ENCODE peak calls at places on chromosomes 1 and 21, in ten cellular contexts. G, U, V, A, X, W, C, Q, K and H are unnamed samples.

GRCh38 chr1:230800891-230801290 is 53.7 kb downstream of the CAPN9 start:
- DNase-seq in G (no peak), U (no peak), V (no peak), A (no peak), X (no peak), W (no peak), C (no peak), Q (no peak), K (peak; percentile 22), H (no peak)

GRCh38 chr1:110087812-110088738 is 17.6 kb upstream of the ALX3 start:
- DNase-seq in G (no peak), U (no peak), V (peak; percentile 71), A (peak; percentile 45), X (peak; percentile 49), W (peak; percentile 54), C (peak; percentile 52), Q (peak; percentile 27), K (no peak), H (no peak)

GRCh38 chr1:111604931-111605330 is 14.7 kb upstream of the RAP1A start:
- DNase-seq in G (no peak), U (no peak), V (no peak), A (no peak), X (no peak), W (peak; percentile 61), C (no peak), Q (no peak), K (no peak), H (no peak)

GRCh38 chr1:7178741-7179140 is 393.5 kb downstream of the CAMTA1 start:
- DNase-seq in G (no peak), U (no peak), V (no peak), A (no peak), X (no peak), W (no peak), C (no peak), Q (no peak), K (no peak), H (no peak)

GRCh38 chr1:50968884-50969610 is 998 bp upstream of the CDKN2C start:
- DNase-seq in G (peak; percentile 79), U (no peak), V (peak; percentile 40), A (no peak), X (peak; percentile 56), W (peak; percentile 11), C (peak; percentile 47), Q (peak; percentile 40), K (no peak), H (no peak)

GRCh38 chr1:84379128-84379527 is 19.2 kb upstream of the DNASE2B start:
- DNase-seq in G (no peak), U (peak; percentile 39), V (no peak), A (no peak), X (no peak), W (peak; percentile 85), C (no peak), Q (no peak), K (no peak), H (no peak)

GRCh38 chr1:13860023-13860422 is 160.0 kb downstream of the PRDM2 start:
- DNase-seq in G (no peak), U (no peak), V (no peak), A (no peak), X (no peak), W (no peak), C (no peak), Q (no peak), K (no peak), H (no peak)

GRCh38 chr21:26949830-26950229 is 17.1 kb downstream of the ADAMTS5 start:
- DNase-seq in G (no peak), U (no peak), V (no peak), A (no peak), X (no peak), W (no peak), C (no peak), Q (no peak), K (no peak), H (no peak)

GRCh38 chr1:34984435-34985062 is 598 bp downstream of the TMEM35B start:
- DNase-seq in G (no peak), U (no peak), V (peak; percentile 50), A (no peak), X (peak; percentile 59), W (peak; percentile 49), C (no peak), Q (no peak), K (no peak), H (no peak)

GRCh38 chr1:224637510-224637909 is 21.4 kb downstream of the CNIH3 start:
- DNase-seq in G (no peak), U (peak; percentile 63), V (no peak), A (no peak), X (no peak), W (peak; percentile 82), C (no peak), Q (no peak), K (no peak), H (no peak)

GRCh38 chr1:22341791-22342605 is 109.7 kb upstream of the ZBTB40 start:
- DNase-seq in G (no peak), U (peak; percentile 6), V (peak; percentile 45), A (peak; percentile 24), X (no peak), W (peak; percentile 27), C (no peak), Q (no peak), K (no peak), H (no peak)

GRCh38 chr1:6075747-6076146 is 30.1 kb downstream of the KCNAB2 start:
- DNase-seq in G (no peak), U (no peak), V (peak; percentile 21), A (no peak), X (no peak), W (peak; percentile 6), C (no peak), Q (no peak), K (no peak), H (no peak)

GRCh38 chr1:202664083-202664482 is 46.2 kb downstream of the SYT2 start:
- DNase-seq in G (no peak), U (no peak), V (no peak), A (no peak), X (no peak), W (peak; percentile 27), C (no peak), Q (no peak), K (no peak), H (no peak)

GRCh38 chr1:112465122-112465521 is 43.6 kb upstream of the WNT2B start:
- DNase-seq in G (no peak), U (no peak), V (no peak), A (no peak), X (no peak), W (peak; percentile 56), C (no peak), Q (no peak), K (no peak), H (no peak)

GRCh38 chr21:29095203-29095602 is 21.8 kb upstream of the CCT8 start:
- DNase-seq in G (no peak), U (no peak), V (no peak), A (no peak), X (no peak), W (no peak), C (no peak), Q (no peak), K (no peak), H (no peak)

GRCh38 chr1:27755286-27755685 is 17.7 kb upstream of the STX12 start:
- DNase-seq in G (no peak), U (no peak), V (no peak), A (no peak), X (no peak), W (no peak), C (no peak), Q (no peak), K (no peak), H (no peak)

GRCh38 chr1:99279525-99279924 is 15.2 kb downstream of the PLPPR4 start:
- DNase-seq in G (no peak), U (no peak), V (peak; percentile 86), A (no peak), X (no peak), W (no peak), C (no peak), Q (no peak), K (no peak), H (no peak)

GRCh38 chr1:93108335-93108734 is 29.3 kb downstream of the MTF2 start:
- DNase-seq in G (no peak), U (no peak), V (no peak), A (no peak), X (no peak), W (no peak), C (no peak), Q (no peak), K (no peak), H (no peak)

GRCh38 chr1:11746092-11746491 is 10.2 kb downstream of the AGTRAP start:
- DNase-seq in G (no peak), U (no peak), V (no peak), A (no peak), X (no peak), W (peak; percentile 56), C (no peak), Q (no peak), K (no peak), H (no peak)

GRCh38 chr1:247277211-247277610 is 21.3 kb downstream of the VN1R5 start:
- DNase-seq in G (no peak), U (no peak), V (no peak), A (no peak), X (no peak), W (no peak), C (no peak), Q (no peak), K (no peak), H (no peak)

GRCh38 chr21:45156459-45156858 is 82.1 kb downstream of the ADARB1 start:
- DNase-seq in G (no peak), U (no peak), V (no peak), A (no peak), X (no peak), W (no peak), C (no peak), Q (no peak), K (no peak), H (no peak)

GRCh38 chr1:24540906-24541710 is 14.8 kb upstream of the NCMAP start:
- DNase-seq in G (no peak), U (peak; percentile 48), V (no peak), A (no peak), X (no peak), W (peak; percentile 72), C (no peak), Q (no peak), K (no peak), H (no peak)

GRCh38 chr1:161962094-161962887 is 61.4 kb downstream of the OLFML2B start:
- DNase-seq in G (peak; percentile 44), U (no peak), V (peak; percentile 74), A (peak; percentile 75), X (no peak), W (peak; percentile 83), C (no peak), Q (peak; percentile 5), K (no peak), H (no peak)

GRCh38 chr1:235974616-235975015 is 90.3 kb downstream of the NID1 start:
- DNase-seq in G (no peak), U (no peak), V (peak; percentile 61), A (no peak), X (no peak), W (no peak), C (no peak), Q (no peak), K (no peak), H (no peak)

GRCh38 chr1:151825811-151826660 is 5.6 kb downstream of the RORC start:
- DNase-seq in G (no peak), U (no peak), V (peak; percentile 49), A (no peak), X (no peak), W (no peak), C (peak; percentile 52), Q (no peak), K (no peak), H (no peak)

GRCh38 chr1:199733125-199733524 is 294.4 kb upstream of the NR5A2 start:
- DNase-seq in G (no peak), U (no peak), V (no peak), A (peak; percentile 10), X (no peak), W (no peak), C (no peak), Q (no peak), K (no peak), H (no peak)

GRCh38 chr1:1136547-1137230 is 20.8 kb upstream of the C1orf159 start:
- DNase-seq in G (peak; percentile 50), U (no peak), V (no peak), A (no peak), X (no peak), W (no peak), C (no peak), Q (no peak), K (no peak), H (no peak)

GRCh38 chr1:8408151-8408839 is 90.4 kb downstream of the SLC45A1 start:
- DNase-seq in G (no peak), U (no peak), V (no peak), A (peak; percentile 84), X (peak; percentile 80), W (peak; percentile 96), C (no peak), Q (no peak), K (no peak), H (no peak)